ENCODE peak calls at places on chromosomes 11 and 22, in six cellular contexts. One of them, this sample, is unnamed.

GRCh38 chr11:86421976-86422770 is 47.5 kb downstream of the CCDC81 start:
- DNase-seq in GM23338: no peak
- DNase-seq in AG09309: no peak
- DNase-seq in psoas muscle: no peak
- DNase-seq in omental fat pad: no peak
- DNase-seq in GM20000: no peak
- DNase-seq in this sample: no peak

GRCh38 chr11:17917556-17917955 is 95.3 kb downstream of the SERGEF start:
- DNase-seq in GM23338: peak
- DNase-seq in AG09309: no peak
- DNase-seq in psoas muscle: no peak
- DNase-seq in omental fat pad: no peak
- DNase-seq in GM20000: no peak
- DNase-seq in this sample: no peak

GRCh38 chr11:108914211-108914610 is 249.3 kb downstream of the DDX10 start:
- DNase-seq in GM23338: no peak
- DNase-seq in AG09309: no peak
- DNase-seq in psoas muscle: no peak
- DNase-seq in omental fat pad: no peak
- DNase-seq in GM20000: no peak
- DNase-seq in this sample: no peak

GRCh38 chr11:35144103-35144741 is 5.3 kb downstream of the CD44 start:
- DNase-seq in GM23338: no peak
- DNase-seq in AG09309: peak
- DNase-seq in psoas muscle: no peak
- DNase-seq in omental fat pad: no peak
- DNase-seq in GM20000: peak
- DNase-seq in this sample: no peak

GRCh38 chr11:79084382-79084781 is 356.4 kb downstream of the TENM4 start:
- DNase-seq in GM23338: no peak
- DNase-seq in AG09309: no peak
- DNase-seq in psoas muscle: no peak
- DNase-seq in omental fat pad: no peak
- DNase-seq in GM20000: no peak
- DNase-seq in this sample: no peak

GRCh38 chr11:129331871-129332274 is 43.8 kb upstream of the BARX2 start:
- DNase-seq in GM23338: peak
- DNase-seq in AG09309: peak
- DNase-seq in psoas muscle: peak
- DNase-seq in omental fat pad: peak
- DNase-seq in GM20000: peak
- DNase-seq in this sample: peak

GRCh38 chr22:32660292-32660691 is 141.2 kb upstream of the TIMP3 start:
- DNase-seq in GM23338: peak
- DNase-seq in AG09309: no peak
- DNase-seq in psoas muscle: peak
- DNase-seq in omental fat pad: peak
- DNase-seq in GM20000: peak
- DNase-seq in this sample: no peak

GRCh38 chr11:20964985-20965384 is 295.6 kb downstream of the NELL1 start:
- DNase-seq in GM23338: no peak
- DNase-seq in AG09309: no peak
- DNase-seq in psoas muscle: no peak
- DNase-seq in omental fat pad: no peak
- DNase-seq in GM20000: no peak
- DNase-seq in this sample: no peak

GRCh38 chr11:8291421-8292350 is 28.0 kb upstream of the LMO1 start:
- DNase-seq in GM23338: no peak
- DNase-seq in AG09309: no peak
- DNase-seq in psoas muscle: no peak
- DNase-seq in omental fat pad: no peak
- DNase-seq in GM20000: no peak
- DNase-seq in this sample: no peak

GRCh38 chr22:25014896-25015755 is 62.6 kb downstream of the KIAA1671 start:
- DNase-seq in GM23338: no peak
- DNase-seq in AG09309: no peak
- DNase-seq in psoas muscle: no peak
- DNase-seq in omental fat pad: no peak
- DNase-seq in GM20000: no peak
- DNase-seq in this sample: no peak

GRCh38 chr11:33753304-33753703 is 17.1 kb upstream of the CD59 start:
- DNase-seq in GM23338: no peak
- DNase-seq in AG09309: no peak
- DNase-seq in psoas muscle: no peak
- DNase-seq in omental fat pad: no peak
- DNase-seq in GM20000: peak
- DNase-seq in this sample: peak

GRCh38 chr11:117107701-117108590 is 9.7 kb upstream of the SIK3 start:
- DNase-seq in GM23338: no peak
- DNase-seq in AG09309: no peak
- DNase-seq in psoas muscle: no peak
- DNase-seq in omental fat pad: no peak
- DNase-seq in GM20000: no peak
- DNase-seq in this sample: no peak

GRCh38 chr11:77151804-77152513 is 23.9 kb downstream of the MYO7A start:
- DNase-seq in GM23338: no peak
- DNase-seq in AG09309: no peak
- DNase-seq in psoas muscle: no peak
- DNase-seq in omental fat pad: no peak
- DNase-seq in GM20000: no peak
- DNase-seq in this sample: no peak

GRCh38 chr11:66868726-66869291 is 11.9 kb downstream of the LRFN4 start:
- DNase-seq in GM23338: peak
- DNase-seq in AG09309: no peak
- DNase-seq in psoas muscle: no peak
- DNase-seq in omental fat pad: no peak
- DNase-seq in GM20000: peak
- DNase-seq in this sample: no peak

GRCh38 chr22:28799834-28800307 is 498 bp downstream of the XBP1 start:
- DNase-seq in GM23338: peak
- DNase-seq in AG09309: peak
- DNase-seq in psoas muscle: peak
- DNase-seq in omental fat pad: no peak
- DNase-seq in GM20000: peak
- DNase-seq in this sample: peak

GRCh38 chr11:129075757-129076156 is 116.4 kb downstream of the ARHGAP32 start:
- DNase-seq in GM23338: peak
- DNase-seq in AG09309: no peak
- DNase-seq in psoas muscle: no peak
- DNase-seq in omental fat pad: no peak
- DNase-seq in GM20000: no peak
- DNase-seq in this sample: no peak

GRCh38 chr11:34251640-34251980 is 106.2 kb downstream of the ABTB2 start:
- DNase-seq in GM23338: no peak
- DNase-seq in AG09309: no peak
- DNase-seq in psoas muscle: no peak
- DNase-seq in omental fat pad: no peak
- DNase-seq in GM20000: no peak
- DNase-seq in this sample: no peak

DNA sequence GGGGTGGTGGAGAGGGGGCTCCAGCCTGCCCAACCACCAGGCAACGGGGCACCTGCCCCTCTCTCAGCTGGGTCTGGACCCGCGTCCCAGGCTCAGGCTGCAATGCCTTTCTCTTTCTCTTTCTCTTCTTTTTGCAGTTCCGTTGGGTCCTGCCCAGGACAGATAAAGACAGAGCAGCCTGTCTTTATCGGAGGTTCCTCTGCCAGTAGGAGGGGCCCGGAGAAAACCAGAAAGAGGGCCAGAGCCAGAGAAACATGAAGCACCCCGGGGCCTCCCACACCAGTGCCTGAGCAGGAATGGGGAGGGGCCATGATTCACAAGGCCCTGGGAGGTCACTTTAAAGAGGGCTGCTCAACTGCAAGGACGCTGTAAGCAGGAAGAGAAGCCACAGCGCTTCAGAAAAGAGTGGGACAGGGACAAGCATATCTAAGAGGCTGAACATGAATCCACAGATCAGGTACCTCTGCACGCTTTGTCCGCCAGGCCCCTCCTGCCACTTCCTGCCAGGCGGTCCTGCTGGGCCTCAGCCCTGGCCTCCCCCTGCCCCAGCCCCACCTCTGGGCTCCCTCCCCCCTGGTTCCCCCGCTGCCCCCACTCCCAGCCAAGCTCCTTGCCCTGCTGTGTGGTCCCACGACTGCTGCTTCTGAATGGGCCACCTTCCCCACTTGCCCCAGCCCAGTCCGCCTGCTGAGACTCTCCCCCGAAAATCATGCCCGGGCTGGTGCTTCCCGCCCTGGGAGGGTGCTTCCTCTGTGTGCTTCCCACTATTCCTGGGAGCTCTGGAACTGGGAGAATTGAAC is at the start of gene APOBEC3C:
- DNase-seq in GM23338: peak
- DNase-seq in AG09309: peak
- DNase-seq in psoas muscle: peak
- DNase-seq in omental fat pad: peak
- DNase-seq in GM20000: peak
- DNase-seq in this sample: peak
- TF ChIP-seq CTCF in GM23338: no peak
- TF ChIP-seq CTCF in AG09309: peak
- TF ChIP-seq CTCF in psoas muscle: no peak
- TF ChIP-seq CTCF in omental fat pad: no peak
- TF ChIP-seq CTCF in GM20000: no peak
- TF ChIP-seq CTCF in this sample: no peak

GRCh38 chr11:370087-370941 is 1.0 kb downstream of the B4GALNT4 start:
- DNase-seq in GM23338: peak
- DNase-seq in AG09309: no peak
- DNase-seq in psoas muscle: no peak
- DNase-seq in omental fat pad: no peak
- DNase-seq in GM20000: no peak
- DNase-seq in this sample: no peak

GRCh38 chr11:371051-371450 is 1.8 kb downstream of the B4GALNT4 start:
- DNase-seq in GM23338: no peak
- DNase-seq in AG09309: no peak
- DNase-seq in psoas muscle: no peak
- DNase-seq in omental fat pad: no peak
- DNase-seq in GM20000: no peak
- DNase-seq in this sample: no peak

GRCh38 chr11:367956-368413 is 1.3 kb upstream of the B4GALNT4 start:
- DNase-seq in GM23338: peak
- DNase-seq in AG09309: no peak
- DNase-seq in psoas muscle: no peak
- DNase-seq in omental fat pad: no peak
- DNase-seq in GM20000: no peak
- DNase-seq in this sample: no peak

GRCh38 chr11:369336-370018 is at the start of gene B4GALNT4:
- DNase-seq in GM23338: peak
- DNase-seq in AG09309: no peak
- DNase-seq in psoas muscle: peak
- DNase-seq in omental fat pad: no peak
- DNase-seq in GM20000: no peak
- DNase-seq in this sample: no peak

GRCh38 chr11:368414-369335 is 624 bp upstream of the B4GALNT4 start:
- DNase-seq in GM23338: no peak
- DNase-seq in AG09309: no peak
- DNase-seq in psoas muscle: no peak
- DNase-seq in omental fat pad: no peak
- DNase-seq in GM20000: no peak
- DNase-seq in this sample: no peak
- TF ChIP-seq CTCF in GM23338: no peak
- TF ChIP-seq CTCF in AG09309: no peak
- TF ChIP-seq CTCF in psoas muscle: no peak
- TF ChIP-seq CTCF in omental fat pad: no peak
- TF ChIP-seq CTCF in GM20000: no peak
- TF ChIP-seq CTCF in this sample: no peak

GRCh38 chr11:47847892-47848635 is at the start of gene NUP160:
- DNase-seq in GM23338: peak
- DNase-seq in AG09309: no peak
- DNase-seq in psoas muscle: peak
- DNase-seq in omental fat pad: peak
- DNase-seq in GM20000: peak
- DNase-seq in this sample: no peak

GRCh38 chr11:47850337-47850736 is 2.2 kb upstream of the NUP160 start:
- DNase-seq in GM23338: no peak
- DNase-seq in AG09309: no peak
- DNase-seq in psoas muscle: no peak
- DNase-seq in omental fat pad: no peak
- DNase-seq in GM20000: peak
- DNase-seq in this sample: no peak

GRCh38 chr11:47854667-47855066 is 6.5 kb upstream of the NUP160 start:
- DNase-seq in GM23338: no peak
- DNase-seq in AG09309: no peak
- DNase-seq in psoas muscle: no peak
- DNase-seq in omental fat pad: no peak
- DNase-seq in GM20000: peak
- DNase-seq in this sample: no peak

GRCh38 chr11:47848636-47849155 is 546 bp upstream of the NUP160 start:
- DNase-seq in GM23338: no peak
- DNase-seq in AG09309: no peak
- DNase-seq in psoas muscle: no peak
- DNase-seq in omental fat pad: no peak
- DNase-seq in GM20000: no peak
- DNase-seq in this sample: no peak

DNA sequence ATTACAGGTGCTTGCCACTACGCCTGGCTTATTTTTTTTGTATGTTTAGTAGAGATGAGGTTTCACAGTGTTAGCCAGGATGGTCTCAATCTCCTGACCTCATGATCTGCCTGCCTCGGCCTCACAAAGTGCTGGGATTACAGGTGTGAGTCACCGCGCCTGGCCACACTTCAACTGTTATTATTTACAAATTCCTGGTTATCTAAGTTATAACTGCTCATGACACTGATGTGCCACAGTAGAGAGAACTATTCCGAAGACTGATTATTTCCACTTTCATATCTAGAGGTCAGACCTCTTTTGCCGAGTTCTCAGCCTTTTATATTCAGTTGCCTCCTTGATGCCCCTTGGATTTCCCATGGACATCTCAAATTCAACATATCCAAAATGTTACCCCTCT is 3.9 kb upstream of the NUP160 start:
- DNase-seq in GM23338: no peak
- DNase-seq in AG09309: no peak
- DNase-seq in psoas muscle: no peak
- DNase-seq in omental fat pad: no peak
- DNase-seq in GM20000: no peak
- DNase-seq in this sample: no peak
- TF ChIP-seq CTCF in GM23338: no peak
- TF ChIP-seq CTCF in AG09309: no peak
- TF ChIP-seq CTCF in psoas muscle: no peak
- TF ChIP-seq CTCF in omental fat pad: no peak
- TF ChIP-seq CTCF in GM20000: no peak
- TF ChIP-seq CTCF in this sample: no peak

DNA sequence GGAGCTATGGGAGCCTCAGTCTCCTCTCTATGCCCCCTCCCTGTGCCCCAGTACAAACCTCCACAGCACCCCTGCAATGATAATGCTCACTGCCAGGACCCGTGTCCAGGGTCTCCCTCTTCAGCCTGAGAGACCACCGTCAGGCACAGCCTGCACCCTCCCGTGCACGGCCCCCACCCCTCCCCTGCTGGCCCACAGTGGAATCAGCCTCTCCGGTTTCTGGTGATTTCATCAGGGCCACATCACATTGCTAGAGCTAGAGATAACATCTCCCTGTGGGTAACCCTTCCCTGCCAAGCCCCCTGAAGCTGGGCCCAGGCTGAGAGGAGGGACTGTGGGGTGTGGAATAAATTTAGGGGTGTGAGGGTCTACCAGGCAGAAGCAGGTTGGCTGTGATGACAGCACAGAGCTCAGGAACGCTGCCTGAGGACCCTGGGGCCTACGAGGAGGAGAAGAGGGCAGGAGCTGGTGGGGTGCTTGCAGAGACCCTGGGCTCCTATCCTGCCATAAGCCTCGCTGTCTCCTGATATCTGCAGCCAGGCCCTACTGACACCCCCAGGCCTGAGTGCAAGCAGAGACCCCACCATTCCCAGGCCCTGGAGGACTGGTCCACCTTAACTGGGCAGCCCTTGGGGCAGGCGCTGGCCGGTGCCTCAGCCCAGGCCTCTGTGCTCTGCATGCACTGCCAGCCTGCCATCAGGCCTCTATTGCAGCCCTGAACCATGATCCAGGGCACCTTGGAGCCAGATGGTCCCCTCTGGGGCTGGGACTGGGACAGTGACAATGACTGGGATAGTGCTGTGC is at the start of gene KLHDC7B:
- DNase-seq in GM23338: no peak
- DNase-seq in AG09309: no peak
- DNase-seq in psoas muscle: no peak
- DNase-seq in omental fat pad: no peak
- DNase-seq in GM20000: peak
- DNase-seq in this sample: no peak
- TF ChIP-seq CTCF in GM23338: no peak
- TF ChIP-seq CTCF in AG09309: peak
- TF ChIP-seq CTCF in psoas muscle: no peak
- TF ChIP-seq CTCF in omental fat pad: no peak
- TF ChIP-seq CTCF in GM20000: no peak
- TF ChIP-seq CTCF in this sample: no peak

This sample was measured in retinal pigment epithelial cell.